ENCODE peak calls at places on chromosomes 6 and 20, in ten cellular contexts. Z is Ammon's horn, Q is GM12865, K is M059J, I is neural crest cell, W is H7, V is NCI-H1105, S is frontal cortex, D is activated T-helper 1 cell treated with Interleukin-2 at 50 U/mL for 16 hours, F is anterior cingulate cortex. C is an unnamed sample.

GRCh38 chr6:109496036-109496761 is 13.2 kb upstream of the ZBTB24 start:
- DNase-seq in Z (no peak), Q (no peak), K (no peak), I (no peak), W (no peak), V (no peak), S (no peak), D (no peak), F (no peak), C (no peak)

GRCh38 chr20:56373942-56374341 is 15.2 kb downstream of the FAM210B start:
- DNase-seq in Z (no peak), Q (peak; percentile 20), K (peak; percentile 82), I (no peak), W (no peak), V (no peak), S (no peak), D (no peak), F (no peak), C (peak; percentile 2)

GRCh38 chr6:109579361-109579760 is 96.3 kb upstream of the ZBTB24 start:
- DNase-seq in Z (no peak), Q (peak; percentile 54), K (peak; percentile 27), I (no peak), W (no peak), V (no peak), S (no peak), D (no peak), F (no peak), C (no peak)

GRCh38 chr6:139912735-139913400 is 538.4 kb upstream of the CITED2 start:
- DNase-seq in Z (no peak), Q (no peak), K (no peak), I (no peak), W (no peak), V (no peak), S (no peak), D (no peak), F (no peak), C (no peak)

GRCh38 chr20:47929368-47930115 is 144.3 kb upstream of the SULF2 start:
- DNase-seq in Z (no peak), Q (no peak), K (peak; percentile 95), I (no peak), W (no peak), V (no peak), S (no peak), D (no peak), F (no peak), C (peak; percentile 58)

GRCh38 chr20:20210327-20210726 is 157.6 kb upstream of the INSM1 start:
- DNase-seq in Z (peak; percentile 54), Q (no peak), K (peak; percentile 93), I (no peak), W (no peak), V (no peak), S (no peak), D (no peak), F (no peak), C (peak; percentile 43)

GRCh38 chr6:14736231-14736953 is 509.5 kb upstream of the JARID2 start:
- DNase-seq in Z (no peak), Q (peak; percentile 26), K (no peak), I (no peak), W (no peak), V (no peak), S (no peak), D (no peak), F (no peak), C (no peak)

GRCh38 chr6:134961366-134961765 is 11.5 kb upstream of the ALDH8A1 start:
- DNase-seq in Z (no peak), Q (no peak), K (no peak), I (no peak), W (no peak), V (no peak), S (no peak), D (no peak), F (no peak), C (no peak)

GRCh38 chr20:2165871-2166270 is 64.2 kb downstream of the STK35 start:
- DNase-seq in Z (no peak), Q (no peak), K (no peak), I (no peak), W (no peak), V (no peak), S (no peak), D (no peak), F (no peak), C (no peak)

C was measured in NCI-H1694 treated with DMSO at 0.1 percent for 48 hours.